ENCODE peak calls at places on chromosomes 7 and 10, in eight cellular contexts. Y is lower leg skin, L is posterior cingulate gyrus, K is caudate nucleus, T is progenitor cell of endocrine pancreas, A is T-helper 9 cell, E is esophagus muscularis mucosa, J is BJ. R is an unnamed sample.

GRCh38 chr10:88409236-88409635 is 173.9 kb downstream of the RNLS start:
- DNase-seq in Y (no peak), L (no peak), K (no peak), T (no peak), A (no peak), E (no peak), J (no peak), R (no peak)

GRCh38 chr10:31526681-31527080 is 207.7 kb downstream of the ZEB1 start:
- DNase-seq in Y (no peak), L (no peak), K (no peak), T (no peak), A (no peak), E (no peak), J (no peak), R (no peak)

GRCh38 chr10:132350391-132350790 is 18.4 kb downstream of the LRRC27 start:
- DNase-seq in Y (no peak), L (no peak), K (no peak), T (no peak), A (no peak), E (no peak), J (no peak), R (no peak)

GRCh38 chr10:133013478-133013877 is 71.1 kb upstream of the CFAP46 start:
- DNase-seq in Y (no peak), L (no peak), K (no peak), T (no peak), A (no peak), E (no peak), J (no peak), R (no peak)

GRCh38 chr7:157726764-157727163 is 390.0 kb downstream of the DNAJB6 start:
- DNase-seq in Y (no peak), L (no peak), K (no peak), T (no peak), A (no peak), E (no peak), J (no peak), R (no peak)

GRCh38 chr7:25012254-25012653 is 32.3 kb upstream of the OSBPL3 start:
- DNase-seq in Y (no peak), L (no peak), K (no peak), T (no peak), A (no peak), E (no peak), J (no peak), R (no peak)

GRCh38 chr10:79490400-79491081 is 21.8 kb upstream of the EIF5AL1 start:
- DNase-seq in Y (peak), L (no peak), K (no peak), T (no peak), A (no peak), E (no peak), J (no peak), R (peak)

GRCh38 chr10:72079356-72079755 is 9.0 kb downstream of the SPOCK2 start:
- DNase-seq in Y (no peak), L (no peak), K (peak), T (no peak), A (peak), E (no peak), J (no peak), R (peak)

GRCh38 chr7:50628469-50629084 is 63.4 kb upstream of the DDC start:
- DNase-seq in Y (no peak), L (no peak), K (no peak), T (no peak), A (no peak), E (no peak), J (no peak), R (no peak)

GRCh38 chr7:80641548-80641947 is 3.1 kb downstream of the CD36 start:
- DNase-seq in Y (no peak), L (no peak), K (no peak), T (no peak), A (no peak), E (no peak), J (no peak), R (no peak)

GRCh38 chr7:49530481-49530880 is 243.0 kb upstream of the VWC2 start:
- DNase-seq in Y (no peak), L (no peak), K (no peak), T (no peak), A (no peak), E (no peak), J (no peak), R (no peak)

GRCh38 chr7:50356212-50356944 is 51.9 kb downstream of the IKZF1 start:
- DNase-seq in Y (peak), L (no peak), K (no peak), T (no peak), A (no peak), E (no peak), J (no peak), R (no peak)

GRCh38 chr7:46108272-46108671 is 187.2 kb upstream of the IGFBP3 start:
- DNase-seq in Y (no peak), L (no peak), K (no peak), T (no peak), A (no peak), E (no peak), J (no peak), R (no peak)

GRCh38 chr7:139660317-139661042 is 117.3 kb downstream of the HIPK2 start:
- DNase-seq in Y (no peak), L (no peak), K (no peak), T (no peak), A (no peak), E (no peak), J (no peak), R (peak)

GRCh38 chr10:687583-688286 is 1.7 kb downstream of the DIP2C start:
- DNase-seq in Y (peak), L (no peak), K (no peak), T (no peak), A (no peak), E (peak), J (no peak), R (no peak)

GRCh38 chr10:112738586-112739218 is 211.3 kb upstream of the TCF7L2 start:
- DNase-seq in Y (no peak), L (no peak), K (no peak), T (no peak), A (no peak), E (no peak), J (no peak), R (peak)

GRCh38 chr10:70475661-70476060 is 2.9 kb upstream of the PALD1 start:
- DNase-seq in Y (no peak), L (no peak), K (no peak), T (no peak), A (no peak), E (no peak), J (no peak), R (no peak)

GRCh38 chr7:155411718-155412415 is 46.1 kb upstream of the EN2 start:
- DNase-seq in Y (no peak), L (no peak), K (no peak), T (no peak), A (no peak), E (no peak), J (no peak), R (no peak)

GRCh38 chr10:30581779-30582380 is 47.7 kb downstream of the LYZL2 start:
- DNase-seq in Y (no peak), L (no peak), K (no peak), T (no peak), A (no peak), E (no peak), J (no peak), R (peak)

GRCh38 chr10:132630666-132631347 is 93.2 kb downstream of the INPP5A start:
- DNase-seq in Y (no peak), L (peak), K (no peak), T (no peak), A (no peak), E (no peak), J (no peak), R (no peak)

GRCh38 chr10:62317257-62317656 is 48.6 kb upstream of the RTKN2 start:
- DNase-seq in Y (no peak), L (no peak), K (no peak), T (no peak), A (no peak), E (no peak), J (no peak), R (no peak)

GRCh38 chr10:8312079-8312478 is 257.6 kb downstream of the GATA3 start:
- DNase-seq in Y (no peak), L (no peak), K (no peak), T (no peak), A (no peak), E (no peak), J (no peak), R (no peak)

GRCh38 chr10:6593140-6593740 is 13.2 kb upstream of the PRKCQ start:
- DNase-seq in Y (no peak), L (no peak), K (no peak), T (no peak), A (no peak), E (no peak), J (no peak), R (no peak)

GRCh38 chr10:26739087-26739631 is 41.7 kb downstream of the PDSS1 start:
- DNase-seq in Y (no peak), L (no peak), K (no peak), T (no peak), A (no peak), E (no peak), J (no peak), R (no peak)

GRCh38 chr10:74078037-74078436 is 72.6 kb downstream of the AP3M1 start:
- DNase-seq in Y (no peak), L (no peak), K (no peak), T (no peak), A (no peak), E (no peak), J (no peak), R (no peak)

GRCh38 chr10:42734537-42734936 is 48.1 kb upstream of the BMS1 start:
- DNase-seq in Y (no peak), L (no peak), K (no peak), T (no peak), A (no peak), E (peak), J (no peak), R (no peak)

GRCh38 chr7:70432567-70433001 is 699.4 kb upstream of the GALNT17 start:
- DNase-seq in Y (no peak), L (no peak), K (no peak), T (no peak), A (no peak), E (no peak), J (no peak), R (peak)

GRCh38 chr7:98531717-98532116 is 85.4 kb upstream of the NPTX2 start:
- DNase-seq in Y (no peak), L (no peak), K (no peak), T (no peak), A (no peak), E (no peak), J (no peak), R (no peak)

GRCh38 chr7:1765336-1765735 is 95.3 kb downstream of the ELFN1 start:
- DNase-seq in Y (no peak), L (no peak), K (no peak), T (no peak), A (no peak), E (no peak), J (no peak), R (no peak)

GRCh38 chr10:49627031-49627430 is 13.2 kb downstream of the CHAT start:
- DNase-seq in Y (peak), L (no peak), K (no peak), T (no peak), A (no peak), E (no peak), J (no peak), R (no peak)

GRCh38 chr7:156490021-156490800 is 150.4 kb upstream of the RNF32 start:
- DNase-seq in Y (no peak), L (no peak), K (no peak), T (no peak), A (no peak), E (no peak), J (no peak), R (no peak)

GRCh38 chr10:115321360-115321759 is 228.2 kb downstream of the ATRNL1 start:
- DNase-seq in Y (no peak), L (no peak), K (no peak), T (no peak), A (no peak), E (no peak), J (no peak), R (no peak)

GRCh38 chr7:49030221-49030620 is 105.9 kb downstream of the CDC14C start:
- DNase-seq in Y (no peak), L (no peak), K (no peak), T (no peak), A (no peak), E (no peak), J (no peak), R (no peak)